ENCODE peak calls at places on chromosomes 16 and 17, in four cellular contexts. One of them, this sample, is unnamed.

GRCh38 chr17:66386789-66387351 is 84.5 kb downstream of the PRKCA start:
- DNase-seq in CD8-positive, alpha-beta memory T cell: no peak
- DNase-seq in ELR: no peak
- DNase-seq in GM12878: no peak
- DNase-seq in this sample: no peak

GRCh38 chr16:85675528-85675927 is 13.2 kb downstream of the GINS2 start:
- DNase-seq in GM12878: no peak
- DNase-seq in ELR: peak; percentile 55
- DNase-seq in CD8-positive, alpha-beta memory T cell: no peak
- DNase-seq in this sample: peak; percentile 21

GRCh38 chr17:72116692-72117469 is 3.9 kb upstream of the SOX9 start:
- DNase-seq in GM12878: no peak
- DNase-seq in ELR: peak; percentile 54
- DNase-seq in CD8-positive, alpha-beta memory T cell: no peak
- DNase-seq in this sample: no peak

GRCh38 chr16:83847371-83848225 is 39.8 kb downstream of the HSBP1 start:
- DNase-seq in GM12878: no peak
- DNase-seq in CD8-positive, alpha-beta memory T cell: no peak
- DNase-seq in ELR: no peak
- DNase-seq in this sample: peak; percentile 71

GRCh38 chr17:46742539-46743270 is 75.8 kb downstream of the WNT3 start:
- DNase-seq in ELR: peak; percentile 100
- DNase-seq in CD8-positive, alpha-beta memory T cell: no peak
- DNase-seq in GM12878: no peak
- DNase-seq in this sample: no peak

GRCh38 chr16:50635505-50636392 is 45.4 kb downstream of the SNX20 start:
- DNase-seq in ELR: no peak
- DNase-seq in CD8-positive, alpha-beta memory T cell: no peak
- DNase-seq in GM12878: no peak
- DNase-seq in this sample: no peak

GRCh38 chr16:7233963-7234362 is 98.7 kb upstream of the RBFOX1 start:
- DNase-seq in ELR: no peak
- DNase-seq in CD8-positive, alpha-beta memory T cell: no peak
- DNase-seq in GM12878: no peak
- DNase-seq in this sample: no peak

GRCh38 chr16:4663756-4664465 is 29.5 kb upstream of the NUDT16L1 start:
- DNase-seq in GM12878: no peak
- DNase-seq in CD8-positive, alpha-beta memory T cell: no peak
- DNase-seq in ELR: no peak
- DNase-seq in this sample: peak; percentile 90

GRCh38 chr17:18371455-18371854 is 6.1 kb upstream of the EVPLL start:
- DNase-seq in ELR: no peak
- DNase-seq in GM12878: peak; percentile 20
- DNase-seq in CD8-positive, alpha-beta memory T cell: no peak
- DNase-seq in this sample: no peak

GRCh38 chr16:83187404-83187803 is 560.6 kb downstream of the CDH13 start:
- DNase-seq in GM12878: no peak
- DNase-seq in CD8-positive, alpha-beta memory T cell: no peak
- DNase-seq in ELR: peak; percentile 85
- DNase-seq in this sample: no peak

GRCh38 chr17:55816532-55817272 is 65.9 kb downstream of the PCTP start:
- DNase-seq in GM12878: no peak
- DNase-seq in CD8-positive, alpha-beta memory T cell: no peak
- DNase-seq in ELR: no peak
- DNase-seq in this sample: peak; percentile 82

GRCh38 chr17:4721203-4722135 is 9.8 kb upstream of the MED11 start:
- DNase-seq in CD8-positive, alpha-beta memory T cell: peak; percentile 65
- DNase-seq in ELR: no peak
- DNase-seq in GM12878: no peak
- DNase-seq in this sample: peak; percentile 56

GRCh38 chr16:15907863-15908478 is 19.6 kb upstream of the CEP20 start:
- DNase-seq in ELR: peak; percentile 60
- DNase-seq in GM12878: peak; percentile 97
- DNase-seq in CD8-positive, alpha-beta memory T cell: peak; percentile 55
- DNase-seq in this sample: no peak

GRCh38 chr17:32197987-32198386 is 55.7 kb downstream of the RHOT1 start:
- DNase-seq in CD8-positive, alpha-beta memory T cell: no peak
- DNase-seq in ELR: no peak
- DNase-seq in GM12878: no peak
- DNase-seq in this sample: no peak

GRCh38 chr17:33973491-33973890 is 281.6 kb upstream of the CCL2 start:
- DNase-seq in GM12878: no peak
- DNase-seq in ELR: no peak
- DNase-seq in CD8-positive, alpha-beta memory T cell: no peak
- DNase-seq in this sample: no peak

GRCh38 chr17:75738218-75738802 is 17.1 kb downstream of the ITGB4 start:
- DNase-seq in CD8-positive, alpha-beta memory T cell: no peak
- DNase-seq in GM12878: no peak
- DNase-seq in ELR: peak; percentile 42
- DNase-seq in this sample: peak; percentile 31

GRCh38 chr16:22813946-22814325 is at the start of gene HS3ST2:
- DNase-seq in ELR: no peak
- DNase-seq in GM12878: no peak
- DNase-seq in CD8-positive, alpha-beta memory T cell: no peak
- DNase-seq in this sample: no peak

GRCh38 chr16:84791501-84791900 is 28.3 kb upstream of the CRISPLD2 start:
- DNase-seq in CD8-positive, alpha-beta memory T cell: no peak
- DNase-seq in GM12878: no peak
- DNase-seq in ELR: no peak
- DNase-seq in this sample: no peak

GRCh38 chr16:71526111-71526998 is at the start of gene CHST4:
- DNase-seq in GM12878: no peak
- DNase-seq in CD8-positive, alpha-beta memory T cell: no peak
- DNase-seq in ELR: peak; percentile 74
- DNase-seq in this sample: no peak

GRCh38 chr16:21952040-21952792 is 945 bp upstream of the UQCRC2 start:
- DNase-seq in CD8-positive, alpha-beta memory T cell: peak; percentile 83
- DNase-seq in GM12878: peak; percentile 51
- DNase-seq in ELR: peak; percentile 74
- DNase-seq in this sample: no peak

GRCh38 chr16:12904041-12904671 is 2.8 kb downstream of the SHISA9 start:
- DNase-seq in ELR: no peak
- DNase-seq in CD8-positive, alpha-beta memory T cell: no peak
- DNase-seq in GM12878: no peak
- DNase-seq in this sample: no peak

GRCh38 chr16:87418644-87419043 is 26.5 kb downstream of the MAP1LC3B start:
- DNase-seq in ELR: no peak
- DNase-seq in GM12878: no peak
- DNase-seq in CD8-positive, alpha-beta memory T cell: no peak
- DNase-seq in this sample: no peak

This sample was measured in GF-D8.